ENCODE peak calls at places on chromosomes 13 and 19, in five cellular contexts. U is ovary, O is kidney epithelial cell, V is GM23338, A is HFF-Myc. Y is an unnamed sample.
A peak's percentile ranks its signal among the peaks of the same experiment; 100 is the strongest.

GRCh38 chr19:50486823-50487515 is 10.3 kb upstream of the GARIN5A start:
- DNase-seq in V (peak; percentile 97), A (peak; percentile 42), O (no peak), U (no peak), Y (no peak)

GRCh38 chr19:31445406-31445805 is 96.2 kb upstream of the TSHZ3 start:
- DNase-seq in O (no peak), V (no peak), A (no peak), U (no peak), Y (no peak)

GRCh38 chr13:109875746-109876145 is 89.4 kb upstream of the IRS2 start:
- DNase-seq in O (no peak), A (no peak), V (no peak), U (no peak), Y (no peak)

GRCh38 chr13:33832872-33833271 is 14.9 kb downstream of the RFC3 start:
- DNase-seq in U (no peak), O (no peak), V (no peak), A (no peak), Y (no peak)

GRCh38 chr19:1057185-1057857 is 9.6 kb upstream of the ARHGAP45 start:
- DNase-seq in O (no peak), U (no peak), A (peak; percentile 33), V (peak; percentile 83), Y (no peak)

GRCh38 chr19:13363235-13363634 is 143.0 kb downstream of the CACNA1A start:
- DNase-seq in O (no peak), A (no peak), U (no peak), V (no peak), Y (no peak)

GRCh38 chr19:49988433-49988832 is 27.5 kb upstream of the SIGLEC11 start:
- DNase-seq in O (no peak), U (no peak), V (no peak), A (no peak), Y (peak; percentile 10)

GRCh38 chr19:45613926-45614725 is 12.1 kb upstream of the GPR4 start:
- DNase-seq in O (peak; percentile 92), V (no peak), A (peak; percentile 91), U (no peak), Y (peak; percentile 72)

GRCh38 chr19:15919243-15919642 is 15.1 kb downstream of the CYP4F11 start:
- DNase-seq in U (no peak), V (no peak), A (no peak), O (no peak), Y (no peak)

GRCh38 chr19:944663-945241 is 18.9 kb downstream of the ARID3A start:
- DNase-seq in V (no peak), U (no peak), A (no peak), O (no peak), Y (no peak)

GRCh38 chr13:33194820-33195692 is 90.5 kb downstream of the STARD13 start:
- DNase-seq in U (peak; percentile 43), A (peak; percentile 87), O (peak; percentile 80), V (no peak), Y (no peak)

GRCh38 chr13:23506071-23506820 is 64.0 kb upstream of the TNFRSF19 start:
- DNase-seq in V (no peak), U (no peak), O (no peak), A (peak; percentile 74), Y (no peak)

GRCh38 chr19:13795595-13796300 is 505 bp downstream of the ZSWIM4 start:
- DNase-seq in V (peak; percentile 78), A (no peak), O (no peak), U (no peak), Y (no peak)

GRCh38 chr13:38670627-38671026 is 16.2 kb upstream of the FREM2 start:
- DNase-seq in O (no peak), A (no peak), U (no peak), V (no peak), Y (no peak)

GRCh38 chr13:107395927-107396757 is 819.2 kb downstream of the LIG4 start:
- DNase-seq in O (no peak), V (no peak), A (no peak), U (no peak), Y (no peak)

GRCh38 chr19:52689804-52690394 is 44.9 kb downstream of the ZNF611 start:
- DNase-seq in O (no peak), A (no peak), U (peak; percentile 48), V (peak; percentile 50), Y (no peak)

GRCh38 chr13:47499358-47500150 is 501.5 kb downstream of the SUCLA2 start:
- DNase-seq in A (peak; percentile 67), U (no peak), V (no peak), O (peak; percentile 77), Y (peak; percentile 36)

GRCh38 chr19:50460161-50460765 is 16.0 kb upstream of the EMC10 start:
- DNase-seq in U (no peak), V (peak; percentile 25), O (peak; percentile 64), A (no peak), Y (peak; percentile 92)

GRCh38 chr19:2479556-2480194 is 3.7 kb downstream of the GADD45B start:
- DNase-seq in V (no peak), O (no peak), U (no peak), A (no peak), Y (no peak)

GRCh38 chr19:7371001-7371400 is 22.3 kb downstream of the ARHGEF18 start:
- DNase-seq in A (no peak), O (no peak), U (no peak), V (no peak), Y (no peak)

GRCh38 chr13:39100996-39101751 is 62.9 kb downstream of the NHLRC3 start:
- DNase-seq in A (no peak), U (no peak), V (no peak), O (no peak), Y (no peak)

GRCh38 chr13:77521194-77521593 is 14.3 kb upstream of the SCEL start:
- DNase-seq in U (no peak), V (no peak), O (peak; percentile 64), A (no peak), Y (peak; percentile 62)

GRCh38 chr13:113364371-113364932 is 522 bp upstream of the GRTP1 start:
- DNase-seq in V (no peak), U (no peak), O (no peak), A (no peak), Y (no peak)

GRCh38 chr19:53157601-53158000 is 1.3 kb downstream of the ZNF347 start:
- DNase-seq in O (no peak), U (peak; percentile 19), V (peak; percentile 42), A (no peak), Y (no peak)

GRCh38 chr19:5380215-5380919 is 39.8 kb upstream of the PTPRS start:
- DNase-seq in U (no peak), V (no peak), O (no peak), A (no peak), Y (no peak)

GRCh38 chr13:71852082-71852481 is 14.9 kb downstream of the DACH1 start:
- DNase-seq in O (no peak), A (no peak), V (no peak), U (no peak), Y (no peak)

GRCh38 chr19:41535029-41535622 is 40.8 kb upstream of the CEACAM21 start:
- DNase-seq in U (no peak), A (no peak), O (no peak), V (no peak), Y (no peak)

GRCh38 chr13:112622375-112622774 is 34.4 kb upstream of the TUBGCP3 start:
- DNase-seq in V (no peak), U (no peak), A (no peak), O (no peak), Y (no peak)

GRCh38 chr19:3743486-3743885 is 18.0 kb downstream of the APBA3 start:
- DNase-seq in O (no peak), U (no peak), A (no peak), V (peak; percentile 44), Y (no peak)

GRCh38 chr19:49758292-49758691 is 4.8 kb downstream of the TSKS start:
- DNase-seq in A (no peak), V (no peak), U (peak; percentile 50), O (peak; percentile 31), Y (no peak)

GRCh38 chr13:105774739-105775460 is 760.6 kb downstream of the EFNB2 start:
- DNase-seq in A (no peak), V (peak; percentile 12), U (no peak), O (peak; percentile 97), Y (peak; percentile 96)

GRCh38 chr13:90281709-90282108 is 1065.8 kb upstream of the MIR17HG start:
- DNase-seq in A (no peak), U (no peak), O (no peak), V (no peak), Y (no peak)

GRCh38 chr19:15149704-15150103 is 42.5 kb downstream of the SYDE1 start:
- DNase-seq in U (no peak), A (no peak), O (no peak), V (no peak), Y (no peak)

GRCh38 chr13:109628251-109628699 is 158.1 kb downstream of the IRS2 start:
- DNase-seq in V (no peak), A (no peak), O (peak; percentile 25), U (no peak), Y (peak; percentile 4)

GRCh38 chr19:34926361-34926684 is 380 bp upstream of the ZNF30 start:
- DNase-seq in O (no peak), A (no peak), V (no peak), U (no peak), Y (no peak)
- H3K4me3 ChIP-seq in O (no peak overlapping the region), A (no peak overlapping the region), V (peak overlapping the region; percentile 73), U (peak overlapping the region; percentile 42), Y (peak overlapping the region; percentile 74)

GRCh38 chr13:66138172-66138811 is 1091.8 kb downstream of the PCDH9 start:
- DNase-seq in A (no peak), V (no peak), U (no peak), O (no peak), Y (no peak)

GRCh38 chr13:66137384-66137783 is 1092.8 kb downstream of the PCDH9 start:
- DNase-seq in A (no peak), V (no peak), O (no peak), U (no peak), Y (no peak)

GRCh38 chr13:66139250-66139649 is 1090.9 kb downstream of the PCDH9 start:
- DNase-seq in U (no peak), A (no peak), O (no peak), V (no peak), Y (no peak)

GRCh38 chr13:66139701-66140100 is 1090.4 kb downstream of the PCDH9 start:
- DNase-seq in V (no peak), U (no peak), A (no peak), O (no peak), Y (no peak)
- H3K4me3 ChIP-seq in V (no peak overlapping the region), U (no peak overlapping the region), A (no peak overlapping the region), O (no peak overlapping the region), Y (no peak overlapping the region)

GRCh38 chr13:40895715-40896184 is 106.3 kb downstream of the SLC25A15 start:
- DNase-seq in U (no peak), O (no peak), A (no peak), V (no peak), Y (no peak)
- H3K4me3 ChIP-seq in U (no peak overlapping the region), O (no peak overlapping the region), A (no peak overlapping the region), V (no peak overlapping the region), Y (no peak overlapping the region)

DNA sequence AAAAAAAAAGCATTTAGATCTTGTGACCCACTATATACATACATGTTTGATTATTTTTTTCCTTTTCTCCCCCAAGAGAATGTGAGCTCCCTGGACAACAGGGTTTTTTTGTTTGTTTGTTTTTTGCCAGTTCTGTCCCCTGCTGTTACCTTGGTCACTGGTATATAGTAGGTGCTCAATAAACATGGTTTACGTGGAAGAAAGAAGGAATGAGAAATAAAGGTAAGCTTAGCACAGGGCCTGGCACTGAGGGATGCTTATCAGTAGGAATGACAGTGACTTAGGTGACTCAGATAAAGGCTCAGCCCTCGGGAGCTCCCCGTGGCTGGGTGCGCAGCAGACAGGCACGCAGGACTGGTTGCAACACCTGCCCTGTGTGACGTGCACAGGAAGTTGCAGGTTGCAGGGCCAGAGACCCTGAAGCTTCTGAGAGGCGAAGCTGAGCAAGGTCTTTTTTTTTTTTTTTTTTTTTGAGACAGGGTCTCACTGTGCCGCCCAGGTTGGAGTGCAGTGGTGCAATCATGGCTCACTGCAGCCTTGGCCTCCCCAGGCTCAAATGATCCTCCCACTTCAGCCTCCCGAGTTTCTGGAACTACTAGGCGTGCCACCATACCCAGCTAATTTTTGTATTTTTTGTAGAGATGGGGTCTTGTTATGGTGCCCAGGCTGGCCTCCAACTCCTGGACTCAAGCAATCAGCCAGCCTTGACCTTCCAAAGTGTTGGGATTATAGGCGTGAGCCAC is 10.3 kb upstream of the PAK4 start:
- DNase-seq in V (no peak), U (no peak), A (no peak), O (no peak), Y (no peak)
- H3K4me3 ChIP-seq in V (no peak overlapping the region), U (no peak overlapping the region), A (no peak overlapping the region), O (no peak overlapping the region), Y (no peak overlapping the region)

Y was measured in epithelial cell of proximal tubule.